ENCODE peak calls at places on chromosome 1, in six cellular contexts. One of them, this sample, is unnamed.

GRCh38 chr1:8643542-8644536 is 173.6 kb downstream of the RERE start:
- DNase-seq in KBM-7: no peak
- DNase-seq in left ventricle myocardium superior: no peak
- DNase-seq in NCI-H2227 treated with DMSO at 0.1 percent for 48 hours: no peak
- DNase-seq in H54: no peak
- DNase-seq in lung: no peak
- DNase-seq in this sample: no peak

GRCh38 chr1:153774780-153775431 is at the start of gene SLC27A3:
- DNase-seq in KBM-7: no peak
- DNase-seq in left ventricle myocardium superior: peak; percentile 89
- DNase-seq in NCI-H2227 treated with DMSO at 0.1 percent for 48 hours: peak; percentile 69
- DNase-seq in H54: peak; percentile 43
- DNase-seq in lung: peak; percentile 85
- DNase-seq in this sample: no peak

GRCh38 chr1:215113776-215114153 is 31.2 kb downstream of the KCNK2 start:
- DNase-seq in KBM-7: no peak
- DNase-seq in left ventricle myocardium superior: no peak
- DNase-seq in NCI-H2227 treated with DMSO at 0.1 percent for 48 hours: no peak
- DNase-seq in H54: no peak
- DNase-seq in lung: no peak
- DNase-seq in this sample: no peak

GRCh38 chr1:54846301-54846700 is 40.7 kb downstream of the DHCR24 start:
- DNase-seq in KBM-7: no peak
- DNase-seq in left ventricle myocardium superior: no peak
- DNase-seq in NCI-H2227 treated with DMSO at 0.1 percent for 48 hours: no peak
- DNase-seq in H54: no peak
- DNase-seq in lung: no peak
- DNase-seq in this sample: no peak

GRCh38 chr1:157595356-157595755 is 2.5 kb downstream of the FCRL4 start:
- DNase-seq in KBM-7: peak; percentile 89
- DNase-seq in left ventricle myocardium superior: no peak
- DNase-seq in NCI-H2227 treated with DMSO at 0.1 percent for 48 hours: no peak
- DNase-seq in H54: no peak
- DNase-seq in lung: no peak
- DNase-seq in this sample: no peak

GRCh38 chr1:226798427-226799411 is 59.6 kb upstream of the ITPKB start:
- DNase-seq in KBM-7: no peak
- DNase-seq in left ventricle myocardium superior: no peak
- DNase-seq in NCI-H2227 treated with DMSO at 0.1 percent for 48 hours: no peak
- DNase-seq in H54: no peak
- DNase-seq in lung: no peak
- DNase-seq in this sample: no peak

GRCh38 chr1:23416964-23417363 is 7.6 kb downstream of the TCEA3 start:
- DNase-seq in KBM-7: no peak
- DNase-seq in left ventricle myocardium superior: no peak
- DNase-seq in NCI-H2227 treated with DMSO at 0.1 percent for 48 hours: no peak
- DNase-seq in H54: no peak
- DNase-seq in lung: no peak
- DNase-seq in this sample: no peak

GRCh38 chr1:7389201-7389785 is 381.8 kb upstream of the VAMP3 start:
- DNase-seq in KBM-7: no peak
- DNase-seq in left ventricle myocardium superior: no peak
- DNase-seq in NCI-H2227 treated with DMSO at 0.1 percent for 48 hours: no peak
- DNase-seq in H54: no peak
- DNase-seq in lung: no peak
- DNase-seq in this sample: peak; percentile 6

GRCh38 chr1:210692796-210693195 is 364.1 kb downstream of the HHAT start:
- DNase-seq in KBM-7: peak; percentile 10
- DNase-seq in left ventricle myocardium superior: no peak
- DNase-seq in NCI-H2227 treated with DMSO at 0.1 percent for 48 hours: no peak
- DNase-seq in H54: no peak
- DNase-seq in lung: no peak
- DNase-seq in this sample: no peak

GRCh38 chr1:59994302-59995198 is 68.0 kb upstream of the CYP2J2 start:
- DNase-seq in KBM-7: no peak
- DNase-seq in left ventricle myocardium superior: no peak
- DNase-seq in NCI-H2227 treated with DMSO at 0.1 percent for 48 hours: no peak
- DNase-seq in H54: no peak
- DNase-seq in lung: no peak
- DNase-seq in this sample: no peak

GRCh38 chr1:226438007-226438406 is 30.1 kb upstream of the PARP1 start:
- DNase-seq in KBM-7: peak; percentile 39
- DNase-seq in left ventricle myocardium superior: no peak
- DNase-seq in NCI-H2227 treated with DMSO at 0.1 percent for 48 hours: no peak
- DNase-seq in H54: no peak
- DNase-seq in lung: no peak
- DNase-seq in this sample: no peak

GRCh38 chr1:232335261-232335660 is 294.7 kb downstream of the SIPA1L2 start:
- DNase-seq in KBM-7: no peak
- DNase-seq in left ventricle myocardium superior: no peak
- DNase-seq in NCI-H2227 treated with DMSO at 0.1 percent for 48 hours: no peak
- DNase-seq in H54: no peak
- DNase-seq in lung: no peak
- DNase-seq in this sample: no peak

GRCh38 chr1:108532730-108533129 is 27.2 kb upstream of the EEIG2 start:
- DNase-seq in KBM-7: no peak
- DNase-seq in left ventricle myocardium superior: no peak
- DNase-seq in NCI-H2227 treated with DMSO at 0.1 percent for 48 hours: no peak
- DNase-seq in H54: no peak
- DNase-seq in lung: peak; percentile 33
- DNase-seq in this sample: no peak

GRCh38 chr1:100390507-100390906 is 38.2 kb downstream of the CDC14A start:
- DNase-seq in KBM-7: no peak
- DNase-seq in left ventricle myocardium superior: no peak
- DNase-seq in NCI-H2227 treated with DMSO at 0.1 percent for 48 hours: no peak
- DNase-seq in H54: no peak
- DNase-seq in lung: no peak
- DNase-seq in this sample: no peak

GRCh38 chr1:38267037-38268036 is 220.7 kb upstream of the POU3F1 start:
- DNase-seq in KBM-7: no peak
- DNase-seq in left ventricle myocardium superior: no peak
- DNase-seq in NCI-H2227 treated with DMSO at 0.1 percent for 48 hours: no peak
- DNase-seq in H54: no peak
- DNase-seq in lung: no peak
- DNase-seq in this sample: no peak

GRCh38 chr1:42422672-42423236 is 33.1 kb downstream of the ZMYND12 start:
- DNase-seq in KBM-7: no peak
- DNase-seq in left ventricle myocardium superior: no peak
- DNase-seq in NCI-H2227 treated with DMSO at 0.1 percent for 48 hours: peak; percentile 71
- DNase-seq in H54: no peak
- DNase-seq in lung: no peak
- DNase-seq in this sample: no peak

GRCh38 chr1:31764307-31765040 is at the start of gene ADGRB2:
- DNase-seq in KBM-7: peak; percentile 35
- DNase-seq in left ventricle myocardium superior: peak; percentile 50
- DNase-seq in NCI-H2227 treated with DMSO at 0.1 percent for 48 hours: peak; percentile 24
- DNase-seq in H54: no peak
- DNase-seq in lung: no peak
- DNase-seq in this sample: peak; percentile 28

GRCh38 chr1:58893257-58893869 is 109.5 kb upstream of the JUN start:
- DNase-seq in KBM-7: no peak
- DNase-seq in left ventricle myocardium superior: peak; percentile 73
- DNase-seq in NCI-H2227 treated with DMSO at 0.1 percent for 48 hours: no peak
- DNase-seq in H54: no peak
- DNase-seq in lung: peak; percentile 53
- DNase-seq in this sample: no peak

GRCh38 chr1:162456324-162456723 is 41.3 kb upstream of the UHMK1 start:
- DNase-seq in KBM-7: no peak
- DNase-seq in left ventricle myocardium superior: no peak
- DNase-seq in NCI-H2227 treated with DMSO at 0.1 percent for 48 hours: no peak
- DNase-seq in H54: no peak
- DNase-seq in lung: no peak
- DNase-seq in this sample: no peak

GRCh38 chr1:19024532-19024931 is 68.1 kb upstream of the IFFO2 start:
- DNase-seq in KBM-7: no peak
- DNase-seq in left ventricle myocardium superior: no peak
- DNase-seq in NCI-H2227 treated with DMSO at 0.1 percent for 48 hours: no peak
- DNase-seq in H54: no peak
- DNase-seq in lung: no peak
- DNase-seq in this sample: no peak

GRCh38 chr1:214438059-214438458 is 113.3 kb downstream of the PTPN14 start:
- DNase-seq in KBM-7: no peak
- DNase-seq in left ventricle myocardium superior: peak; percentile 31
- DNase-seq in NCI-H2227 treated with DMSO at 0.1 percent for 48 hours: no peak
- DNase-seq in H54: no peak
- DNase-seq in lung: no peak
- DNase-seq in this sample: no peak

GRCh38 chr1:164733070-164733469 is 174.1 kb downstream of the PBX1 start:
- DNase-seq in KBM-7: no peak
- DNase-seq in left ventricle myocardium superior: no peak
- DNase-seq in NCI-H2227 treated with DMSO at 0.1 percent for 48 hours: no peak
- DNase-seq in H54: peak; percentile 15
- DNase-seq in lung: no peak
- DNase-seq in this sample: no peak

GRCh38 chr1:215631489-215631888 is 64.4 kb downstream of the KCTD3 start:
- DNase-seq in KBM-7: no peak
- DNase-seq in left ventricle myocardium superior: peak; percentile 46
- DNase-seq in NCI-H2227 treated with DMSO at 0.1 percent for 48 hours: peak; percentile 48
- DNase-seq in H54: peak; percentile 46
- DNase-seq in lung: no peak
- DNase-seq in this sample: no peak

GRCh38 chr1:207181838-207182237 is 77.8 kb downstream of the C4BPA start:
- DNase-seq in KBM-7: no peak
- DNase-seq in left ventricle myocardium superior: no peak
- DNase-seq in NCI-H2227 treated with DMSO at 0.1 percent for 48 hours: no peak
- DNase-seq in H54: no peak
- DNase-seq in lung: no peak
- DNase-seq in this sample: no peak

GRCh38 chr1:185934476-185935189 is 200.4 kb downstream of the HMCN1 start:
- DNase-seq in KBM-7: no peak
- DNase-seq in left ventricle myocardium superior: no peak
- DNase-seq in NCI-H2227 treated with DMSO at 0.1 percent for 48 hours: no peak
- DNase-seq in H54: no peak
- DNase-seq in lung: no peak
- DNase-seq in this sample: no peak

GRCh38 chr1:57551476-57551875 is 127.6 kb upstream of the DAB1 start:
- DNase-seq in KBM-7: no peak
- DNase-seq in left ventricle myocardium superior: no peak
- DNase-seq in NCI-H2227 treated with DMSO at 0.1 percent for 48 hours: no peak
- DNase-seq in H54: no peak
- DNase-seq in lung: no peak
- DNase-seq in this sample: no peak

GRCh38 chr1:92244376-92244775 is 26.7 kb downstream of the C1orf146 start:
- DNase-seq in KBM-7: no peak
- DNase-seq in left ventricle myocardium superior: no peak
- DNase-seq in NCI-H2227 treated with DMSO at 0.1 percent for 48 hours: no peak
- DNase-seq in H54: no peak
- DNase-seq in lung: no peak
- DNase-seq in this sample: no peak

GRCh38 chr1:22327411-22327810 is 124.2 kb upstream of the ZBTB40 start:
- DNase-seq in KBM-7: no peak
- DNase-seq in left ventricle myocardium superior: no peak
- DNase-seq in NCI-H2227 treated with DMSO at 0.1 percent for 48 hours: no peak
- DNase-seq in H54: no peak
- DNase-seq in lung: no peak
- DNase-seq in this sample: no peak

This sample was measured in progenitor cell of endocrine pancreas.